ENCODE peak calls at places on chromosomes 4 and X, in nine cellular contexts. V is BJ, B is NCI-H526, M is amniotic stem cell, J is body of pancreas, X is DMS153, T is HuH-7, G is NCI-H524, D is EH. L is an unnamed sample.

GRCh38 chr4:77579406-77580076 is 26.1 kb upstream of the CXCL13 start:
- DNase-seq in V (peak), B (no peak), M (peak), J (no peak), X (no peak), T (no peak), G (no peak), D (peak), L (no peak)

GRCh38 chrX:54288989-54289388 is 68.9 kb downstream of the WNK3 start:
- DNase-seq in V (no peak), B (no peak), M (no peak), J (no peak), X (no peak), T (no peak), G (no peak), D (no peak), L (no peak)

GRCh38 chr4:161702287-161702686 is 461.5 kb downstream of the FSTL5 start:
- DNase-seq in V (no peak), B (no peak), M (no peak), J (no peak), X (no peak), T (no peak), G (no peak), D (no peak), L (no peak)

GRCh38 chr4:156594619-156595018 is 377.0 kb downstream of the PDGFC start:
- DNase-seq in V (no peak), B (no peak), M (no peak), J (peak), X (peak), T (no peak), G (peak), D (no peak), L (no peak)

GRCh38 chrX:137401092-137401491 is 164.8 kb upstream of the ZIC3 start:
- DNase-seq in V (no peak), B (no peak), M (no peak), J (no peak), X (no peak), T (no peak), G (no peak), D (no peak), L (no peak)

GRCh38 chr4:3822230-3822947 is 56.2 kb downstream of the ADRA2C start:
- DNase-seq in V (no peak), B (no peak), M (no peak), J (peak), X (peak), T (no peak), G (peak), D (no peak), L (no peak)

GRCh38 chr4:128528793-128529553 is 241.4 kb upstream of the PGRMC2 start:
- DNase-seq in V (peak), B (no peak), M (peak), J (peak), X (no peak), T (no peak), G (no peak), D (peak), L (peak)

GRCh38 chr4:108168213-108168671 is 490 bp downstream of the LEF1 start:
- DNase-seq in V (no peak), B (no peak), M (no peak), J (no peak), X (no peak), T (no peak), G (no peak), D (no peak), L (no peak)

GRCh38 chrX:137166591-137166990 is 132.8 kb upstream of the GPR101 start:
- DNase-seq in V (no peak), B (no peak), M (no peak), J (peak), X (no peak), T (peak), G (no peak), D (no peak), L (peak)

GRCh38 chr4:120685756-120686278 is 236.7 kb downstream of the PRDM5 start:
- DNase-seq in V (no peak), B (no peak), M (no peak), J (no peak), X (no peak), T (no peak), G (no peak), D (no peak), L (no peak)

GRCh38 chrX:54786972-54787371 is 11.1 kb downstream of the ITIH6 start:
- DNase-seq in V (no peak), B (no peak), M (no peak), J (no peak), X (no peak), T (peak), G (no peak), D (no peak), L (peak)

GRCh38 chr4:186580669-186581068 is 25.3 kb upstream of the MTNR1A start:
- DNase-seq in V (no peak), B (no peak), M (no peak), J (no peak), X (no peak), T (no peak), G (no peak), D (peak), L (no peak)